ENCODE peak calls at places on chromosomes 6 and 20, in ten cellular contexts. One of them, this sample, is unnamed.

GRCh38 chr6:104625536-104625935 is 234.2 kb downstream of the HACE1 start:
- DNase-seq in tibial artery: no peak
- DNase-seq in CD8-positive, alpha-beta T cell: no peak
- DNase-seq in coronary artery: no peak
- DNase-seq in Calu3: peak
- DNase-seq in endothelial cell: no peak
- DNase-seq in sigmoid colon: no peak
- DNase-seq in nephron progenitor cell: no peak
- DNase-seq in fibroblast of pulmonary artery: peak
- DNase-seq in lower lobe of right lung: no peak
- DNase-seq in this sample: peak

GRCh38 chr6:140475086-140475485 is 1100.6 kb upstream of the CITED2 start:
- DNase-seq in CD8-positive, alpha-beta T cell: no peak
- DNase-seq in coronary artery: no peak
- DNase-seq in Calu3: no peak
- DNase-seq in endothelial cell: no peak
- DNase-seq in nephron progenitor cell: no peak
- DNase-seq in fibroblast of pulmonary artery: no peak
- DNase-seq in sigmoid colon: no peak
- DNase-seq in tibial artery: no peak
- DNase-seq in lower lobe of right lung: no peak
- DNase-seq in this sample: no peak

GRCh38 chr6:149963212-149963461 is 606 bp upstream of the ULBP1 start:
- DNase-seq in endothelial cell: peak
- DNase-seq in coronary artery: no peak
- DNase-seq in CD8-positive, alpha-beta T cell: no peak
- DNase-seq in lower lobe of right lung: no peak
- DNase-seq in sigmoid colon: no peak
- DNase-seq in tibial artery: no peak
- DNase-seq in fibroblast of pulmonary artery: peak
- DNase-seq in Calu3: peak
- DNase-seq in nephron progenitor cell: no peak
- DNase-seq in this sample: no peak

GRCh38 chr20:34215711-34216381 is 25.4 kb upstream of the ASIP start:
- DNase-seq in Calu3: peak
- DNase-seq in lower lobe of right lung: peak
- DNase-seq in tibial artery: peak
- DNase-seq in CD8-positive, alpha-beta T cell: no peak
- DNase-seq in sigmoid colon: peak
- DNase-seq in fibroblast of pulmonary artery: peak
- DNase-seq in nephron progenitor cell: peak
- DNase-seq in coronary artery: peak
- DNase-seq in endothelial cell: peak
- DNase-seq in this sample: peak

GRCh38 chr6:45420083-45420908 is 42.6 kb upstream of the SUPT3H start:
- DNase-seq in sigmoid colon: peak
- DNase-seq in tibial artery: no peak
- DNase-seq in nephron progenitor cell: peak
- DNase-seq in coronary artery: no peak
- DNase-seq in fibroblast of pulmonary artery: peak
- DNase-seq in Calu3: no peak
- DNase-seq in endothelial cell: peak
- DNase-seq in lower lobe of right lung: peak
- DNase-seq in CD8-positive, alpha-beta T cell: peak
- DNase-seq in this sample: peak

GRCh38 chr6:26043389-26044139 is 43.7 kb upstream of the HFE start:
- DNase-seq in endothelial cell: peak
- DNase-seq in coronary artery: peak
- DNase-seq in nephron progenitor cell: no peak
- DNase-seq in fibroblast of pulmonary artery: peak
- DNase-seq in CD8-positive, alpha-beta T cell: peak
- DNase-seq in Calu3: peak
- DNase-seq in tibial artery: peak
- DNase-seq in lower lobe of right lung: peak
- DNase-seq in sigmoid colon: peak
- DNase-seq in this sample: peak

GRCh38 chr6:134060491-134061106 is 8.2 kb upstream of the SLC2A12 start:
- DNase-seq in CD8-positive, alpha-beta T cell: no peak
- DNase-seq in lower lobe of right lung: no peak
- DNase-seq in tibial artery: no peak
- DNase-seq in fibroblast of pulmonary artery: peak
- DNase-seq in endothelial cell: no peak
- DNase-seq in sigmoid colon: no peak
- DNase-seq in Calu3: no peak
- DNase-seq in coronary artery: no peak
- DNase-seq in nephron progenitor cell: no peak
- DNase-seq in this sample: peak

GRCh38 chr6:102356170-102356569 is 962.7 kb downstream of the GRIK2 start:
- DNase-seq in endothelial cell: no peak
- DNase-seq in sigmoid colon: no peak
- DNase-seq in coronary artery: no peak
- DNase-seq in fibroblast of pulmonary artery: no peak
- DNase-seq in nephron progenitor cell: no peak
- DNase-seq in lower lobe of right lung: no peak
- DNase-seq in Calu3: no peak
- DNase-seq in tibial artery: no peak
- DNase-seq in CD8-positive, alpha-beta T cell: no peak
- DNase-seq in this sample: no peak

GRCh38 chr6:70398783-70399730 is 14.3 kb upstream of the FAM135A start:
- DNase-seq in fibroblast of pulmonary artery: peak
- DNase-seq in tibial artery: no peak
- DNase-seq in CD8-positive, alpha-beta T cell: no peak
- DNase-seq in coronary artery: no peak
- DNase-seq in Calu3: peak
- DNase-seq in lower lobe of right lung: peak
- DNase-seq in sigmoid colon: no peak
- DNase-seq in nephron progenitor cell: no peak
- DNase-seq in endothelial cell: no peak
- DNase-seq in this sample: no peak

GRCh38 chr6:118318648-118319047 is 229.4 kb upstream of the PLN start:
- DNase-seq in sigmoid colon: no peak
- DNase-seq in tibial artery: no peak
- DNase-seq in lower lobe of right lung: no peak
- DNase-seq in nephron progenitor cell: no peak
- DNase-seq in Calu3: no peak
- DNase-seq in coronary artery: no peak
- DNase-seq in CD8-positive, alpha-beta T cell: no peak
- DNase-seq in endothelial cell: no peak
- DNase-seq in fibroblast of pulmonary artery: no peak
- DNase-seq in this sample: no peak

GRCh38 chr6:118317581-118318563 is 230.2 kb upstream of the PLN start:
- DNase-seq in nephron progenitor cell: no peak
- DNase-seq in sigmoid colon: no peak
- DNase-seq in Calu3: no peak
- DNase-seq in fibroblast of pulmonary artery: peak
- DNase-seq in endothelial cell: no peak
- DNase-seq in tibial artery: no peak
- DNase-seq in lower lobe of right lung: no peak
- DNase-seq in coronary artery: no peak
- DNase-seq in CD8-positive, alpha-beta T cell: no peak
- DNase-seq in this sample: no peak

GRCh38 chr6:118316796-118317384 is 231.2 kb upstream of the PLN start:
- DNase-seq in CD8-positive, alpha-beta T cell: no peak
- DNase-seq in nephron progenitor cell: no peak
- DNase-seq in tibial artery: no peak
- DNase-seq in lower lobe of right lung: no peak
- DNase-seq in fibroblast of pulmonary artery: no peak
- DNase-seq in sigmoid colon: no peak
- DNase-seq in Calu3: no peak
- DNase-seq in coronary artery: no peak
- DNase-seq in endothelial cell: no peak
- DNase-seq in this sample: no peak

GRCh38 chr6:118320652-118321051 is 227.4 kb upstream of the PLN start:
- DNase-seq in nephron progenitor cell: no peak
- DNase-seq in fibroblast of pulmonary artery: peak
- DNase-seq in tibial artery: no peak
- DNase-seq in lower lobe of right lung: no peak
- DNase-seq in Calu3: no peak
- DNase-seq in endothelial cell: no peak
- DNase-seq in CD8-positive, alpha-beta T cell: no peak
- DNase-seq in sigmoid colon: no peak
- DNase-seq in coronary artery: no peak
- DNase-seq in this sample: peak

DNA sequence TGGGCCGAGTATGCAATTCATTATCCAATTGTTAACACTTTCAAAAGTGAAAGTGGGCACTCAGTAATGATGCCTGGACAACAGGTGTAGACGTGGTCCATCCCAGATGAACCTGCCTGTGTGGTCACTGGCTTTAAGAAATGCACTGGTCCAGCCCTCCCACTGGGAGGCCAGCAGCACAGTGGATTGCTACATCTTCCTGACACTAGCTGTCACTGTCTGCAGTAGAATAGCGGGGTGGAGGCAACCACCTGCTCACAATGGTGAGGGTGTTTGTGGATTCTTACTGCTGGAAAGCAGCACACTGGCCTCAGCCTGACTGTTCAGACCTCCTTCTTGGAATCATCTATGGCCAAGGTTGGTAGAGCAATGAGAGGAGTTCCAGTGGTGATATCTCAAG is 228.2 kb upstream of the PLN start:
- DNase-seq in coronary artery: no peak
- DNase-seq in endothelial cell: no peak
- DNase-seq in CD8-positive, alpha-beta T cell: no peak
- DNase-seq in sigmoid colon: no peak
- DNase-seq in Calu3: no peak
- DNase-seq in tibial artery: no peak
- DNase-seq in lower lobe of right lung: no peak
- DNase-seq in fibroblast of pulmonary artery: no peak
- DNase-seq in nephron progenitor cell: no peak
- DNase-seq in this sample: no peak
- TF ChIP-seq CTCF in coronary artery: no peak
- TF ChIP-seq CTCF in endothelial cell: no peak
- TF ChIP-seq CTCF in CD8-positive, alpha-beta T cell: no peak
- TF ChIP-seq CTCF in sigmoid colon: no peak
- TF ChIP-seq CTCF in Calu3: no peak
- TF ChIP-seq CTCF in tibial artery: no peak
- TF ChIP-seq CTCF in lower lobe of right lung: no peak
- TF ChIP-seq CTCF in fibroblast of pulmonary artery: no peak
- TF ChIP-seq CTCF in nephron progenitor cell: no peak
- TF ChIP-seq CTCF in this sample: no peak

GRCh38 chr20:1334761-1335160 is 5.8 kb upstream of the SDCBP2 start:
- DNase-seq in tibial artery: no peak
- DNase-seq in sigmoid colon: no peak
- DNase-seq in endothelial cell: no peak
- DNase-seq in fibroblast of pulmonary artery: no peak
- DNase-seq in coronary artery: no peak
- DNase-seq in nephron progenitor cell: no peak
- DNase-seq in CD8-positive, alpha-beta T cell: no peak
- DNase-seq in lower lobe of right lung: no peak
- DNase-seq in Calu3: no peak
- DNase-seq in this sample: no peak
- TF ChIP-seq CTCF in tibial artery: no peak
- TF ChIP-seq CTCF in sigmoid colon: no peak
- TF ChIP-seq CTCF in endothelial cell: no peak
- TF ChIP-seq CTCF in fibroblast of pulmonary artery: peak
- TF ChIP-seq CTCF in coronary artery: no peak
- TF ChIP-seq CTCF in nephron progenitor cell: no peak
- TF ChIP-seq CTCF in CD8-positive, alpha-beta T cell: no peak
- TF ChIP-seq CTCF in lower lobe of right lung: no peak
- TF ChIP-seq CTCF in Calu3: no peak
- TF ChIP-seq CTCF in this sample: no peak

DNA sequence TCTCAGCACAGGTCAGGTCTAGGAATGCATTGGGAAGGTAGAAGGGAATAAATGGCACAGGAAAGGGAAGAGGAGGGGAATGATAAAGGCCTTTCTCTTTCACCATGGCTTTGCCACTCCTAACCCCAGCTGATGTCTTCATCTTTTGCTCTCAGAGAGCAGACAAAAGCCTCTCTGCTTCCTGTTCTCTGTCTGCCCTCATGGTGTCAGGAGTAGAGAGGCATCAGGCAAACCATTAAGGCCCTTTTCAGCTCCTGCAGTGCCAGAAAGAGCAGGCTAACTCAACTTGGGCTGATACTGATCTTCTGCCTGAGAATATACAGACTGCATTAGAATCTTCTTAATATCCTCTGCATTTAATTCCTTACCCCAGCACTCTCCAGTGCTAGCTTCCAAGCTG is 48.0 kb upstream of the STXBP5 start:
- DNase-seq in endothelial cell: no peak
- DNase-seq in nephron progenitor cell: no peak
- DNase-seq in Calu3: no peak
- DNase-seq in CD8-positive, alpha-beta T cell: no peak
- DNase-seq in lower lobe of right lung: no peak
- DNase-seq in sigmoid colon: no peak
- DNase-seq in tibial artery: no peak
- DNase-seq in coronary artery: no peak
- DNase-seq in fibroblast of pulmonary artery: no peak
- DNase-seq in this sample: no peak
- TF ChIP-seq CTCF in endothelial cell: no peak
- TF ChIP-seq CTCF in nephron progenitor cell: no peak
- TF ChIP-seq CTCF in Calu3: no peak
- TF ChIP-seq CTCF in CD8-positive, alpha-beta T cell: no peak
- TF ChIP-seq CTCF in lower lobe of right lung: no peak
- TF ChIP-seq CTCF in sigmoid colon: no peak
- TF ChIP-seq CTCF in tibial artery: no peak
- TF ChIP-seq CTCF in coronary artery: no peak
- TF ChIP-seq CTCF in fibroblast of pulmonary artery: no peak
- TF ChIP-seq CTCF in this sample: no peak

GRCh38 chr20:22379472-22379871 is 204.9 kb downstream of the FOXA2 start:
- DNase-seq in Calu3: peak
- DNase-seq in tibial artery: no peak
- DNase-seq in coronary artery: no peak
- DNase-seq in endothelial cell: no peak
- DNase-seq in CD8-positive, alpha-beta T cell: no peak
- DNase-seq in sigmoid colon: no peak
- DNase-seq in lower lobe of right lung: no peak
- DNase-seq in fibroblast of pulmonary artery: peak
- DNase-seq in nephron progenitor cell: no peak
- DNase-seq in this sample: peak
- TF ChIP-seq CTCF in Calu3: no peak
- TF ChIP-seq CTCF in tibial artery: no peak
- TF ChIP-seq CTCF in coronary artery: no peak
- TF ChIP-seq CTCF in endothelial cell: no peak
- TF ChIP-seq CTCF in CD8-positive, alpha-beta T cell: no peak
- TF ChIP-seq CTCF in sigmoid colon: no peak
- TF ChIP-seq CTCF in lower lobe of right lung: no peak
- TF ChIP-seq CTCF in fibroblast of pulmonary artery: no peak
- TF ChIP-seq CTCF in nephron progenitor cell: no peak
- TF ChIP-seq CTCF in this sample: no peak

GRCh38 chr6:117352466-117353081 is 73.2 kb downstream of the ROS1 start:
- DNase-seq in sigmoid colon: no peak
- DNase-seq in endothelial cell: no peak
- DNase-seq in fibroblast of pulmonary artery: peak
- DNase-seq in nephron progenitor cell: no peak
- DNase-seq in CD8-positive, alpha-beta T cell: no peak
- DNase-seq in Calu3: peak
- DNase-seq in coronary artery: no peak
- DNase-seq in lower lobe of right lung: no peak
- DNase-seq in tibial artery: no peak
- DNase-seq in this sample: peak
- TF ChIP-seq CTCF in sigmoid colon: no peak
- TF ChIP-seq CTCF in endothelial cell: peak
- TF ChIP-seq CTCF in fibroblast of pulmonary artery: peak
- TF ChIP-seq CTCF in nephron progenitor cell: peak
- TF ChIP-seq CTCF in CD8-positive, alpha-beta T cell: peak
- TF ChIP-seq CTCF in Calu3: peak
- TF ChIP-seq CTCF in coronary artery: no peak
- TF ChIP-seq CTCF in lower lobe of right lung: peak
- TF ChIP-seq CTCF in tibial artery: no peak
- TF ChIP-seq CTCF in this sample: peak

GRCh38 chr6:152078804-152079203 is 271.3 kb downstream of the ESR1 start:
- DNase-seq in sigmoid colon: no peak
- DNase-seq in tibial artery: no peak
- DNase-seq in lower lobe of right lung: no peak
- DNase-seq in coronary artery: no peak
- DNase-seq in CD8-positive, alpha-beta T cell: no peak
- DNase-seq in fibroblast of pulmonary artery: no peak
- DNase-seq in Calu3: no peak
- DNase-seq in endothelial cell: no peak
- DNase-seq in nephron progenitor cell: peak
- DNase-seq in this sample: no peak
- TF ChIP-seq CTCF in sigmoid colon: no peak
- TF ChIP-seq CTCF in tibial artery: no peak
- TF ChIP-seq CTCF in lower lobe of right lung: no peak
- TF ChIP-seq CTCF in coronary artery: no peak
- TF ChIP-seq CTCF in CD8-positive, alpha-beta T cell: no peak
- TF ChIP-seq CTCF in fibroblast of pulmonary artery: no peak
- TF ChIP-seq CTCF in Calu3: no peak
- TF ChIP-seq CTCF in endothelial cell: no peak
- TF ChIP-seq CTCF in nephron progenitor cell: peak
- TF ChIP-seq CTCF in this sample: no peak